ENCODE peak calls at places on chromosomes 12 and 14, in four cellular contexts. One of them, this sample, is unnamed.

GRCh38 chr12:21980544-21980943 is 39.3 kb upstream of the ABCC9 start:
- DNase-seq in body of pancreas: no peak
- DNase-seq in adrenal gland: no peak
- DNase-seq in CD8-positive, alpha-beta memory T cell: no peak
- DNase-seq in this sample: no peak

GRCh38 chr12:82627799-82628198 is 58.9 kb upstream of the TMTC2 start:
- DNase-seq in body of pancreas: no peak
- DNase-seq in adrenal gland: no peak
- DNase-seq in CD8-positive, alpha-beta memory T cell: no peak
- DNase-seq in this sample: no peak

GRCh38 chr14:31206536-31207286 is 882 bp downstream of the HECTD1 start:
- DNase-seq in body of pancreas: peak; percentile 40
- DNase-seq in adrenal gland: peak; percentile 51
- DNase-seq in CD8-positive, alpha-beta memory T cell: peak; percentile 47
- DNase-seq in this sample: peak; percentile 46

GRCh38 chr12:45518516-45519235 is 210.8 kb upstream of the ARID2 start:
- DNase-seq in body of pancreas: no peak
- DNase-seq in adrenal gland: no peak
- DNase-seq in CD8-positive, alpha-beta memory T cell: peak; percentile 37
- DNase-seq in this sample: no peak

GRCh38 chr14:28609228-28609828 is 157.3 kb upstream of the FOXG1 start:
- DNase-seq in body of pancreas: peak; percentile 41
- DNase-seq in adrenal gland: peak; percentile 62
- DNase-seq in CD8-positive, alpha-beta memory T cell: no peak
- DNase-seq in this sample: peak; percentile 1

GRCh38 chr14:20989787-20990600 is at the start of gene METTL17:
- DNase-seq in body of pancreas: peak; percentile 96
- DNase-seq in adrenal gland: peak; percentile 96
- DNase-seq in CD8-positive, alpha-beta memory T cell: peak; percentile 80
- DNase-seq in this sample: peak; percentile 94

GRCh38 chr14:104138098-104138890 is at the start of gene KIF26A:
- DNase-seq in body of pancreas: no peak
- DNase-seq in adrenal gland: no peak
- DNase-seq in CD8-positive, alpha-beta memory T cell: no peak
- DNase-seq in this sample: no peak

GRCh38 chr12:102955926-102956737 is 1.3 kb upstream of the ASCL1 start:
- DNase-seq in body of pancreas: no peak
- DNase-seq in adrenal gland: no peak
- DNase-seq in CD8-positive, alpha-beta memory T cell: no peak
- DNase-seq in this sample: peak; percentile 24

GRCh38 chr12:95996034-95996658 is at the start of gene HAL:
- DNase-seq in body of pancreas: peak; percentile 68
- DNase-seq in adrenal gland: no peak
- DNase-seq in CD8-positive, alpha-beta memory T cell: no peak
- DNase-seq in this sample: no peak

GRCh38 chr14:23916038-23916437 is 37.5 kb upstream of the DHRS4 start:
- DNase-seq in body of pancreas: no peak
- DNase-seq in adrenal gland: no peak
- DNase-seq in CD8-positive, alpha-beta memory T cell: no peak
- DNase-seq in this sample: no peak

GRCh38 chr14:106277503-106277902 is 751.1 kb downstream of the TMEM121 start:
- DNase-seq in body of pancreas: no peak
- DNase-seq in adrenal gland: no peak
- DNase-seq in CD8-positive, alpha-beta memory T cell: peak; percentile 12
- DNase-seq in this sample: no peak

GRCh38 chr12:34607520-34608195 is 585.4 kb downstream of the ALG10 start:
- DNase-seq in body of pancreas: no peak
- DNase-seq in adrenal gland: no peak
- DNase-seq in CD8-positive, alpha-beta memory T cell: no peak
- DNase-seq in this sample: no peak

GRCh38 chr12:107223816-107224215 is 130.5 kb upstream of the CRY1 start:
- DNase-seq in body of pancreas: no peak
- DNase-seq in adrenal gland: no peak
- DNase-seq in CD8-positive, alpha-beta memory T cell: no peak
- DNase-seq in this sample: no peak

GRCh38 chr14:105208738-105209075 is 27.6 kb upstream of the NUDT14 start:
- DNase-seq in body of pancreas: no peak
- DNase-seq in adrenal gland: no peak
- DNase-seq in CD8-positive, alpha-beta memory T cell: no peak
- DNase-seq in this sample: no peak

GRCh38 chr14:23301969-23302289 is 730 bp downstream of the PPP1R3E start:
- DNase-seq in body of pancreas: no peak
- DNase-seq in adrenal gland: no peak
- DNase-seq in CD8-positive, alpha-beta memory T cell: no peak
- DNase-seq in this sample: no peak

GRCh38 chr14:59582161-59582560 is 5.5 kb upstream of the CCDC175 start:
- DNase-seq in body of pancreas: no peak
- DNase-seq in adrenal gland: no peak
- DNase-seq in CD8-positive, alpha-beta memory T cell: no peak
- DNase-seq in this sample: no peak

GRCh38 chr12:52837781-52838736 is 3.9 kb upstream of the KRT79 start:
- DNase-seq in body of pancreas: no peak
- DNase-seq in adrenal gland: no peak
- DNase-seq in CD8-positive, alpha-beta memory T cell: no peak
- DNase-seq in this sample: no peak

GRCh38 chr12:46153267-46153872 is 115.5 kb downstream of the SLC38A1 start:
- DNase-seq in body of pancreas: no peak
- DNase-seq in adrenal gland: no peak
- DNase-seq in CD8-positive, alpha-beta memory T cell: no peak
- DNase-seq in this sample: no peak

GRCh38 chr12:53463802-53464375 is 12.0 kb downstream of the PCBP2 start:
- DNase-seq in body of pancreas: no peak
- DNase-seq in adrenal gland: no peak
- DNase-seq in CD8-positive, alpha-beta memory T cell: no peak
- DNase-seq in this sample: no peak

GRCh38 chr12:104263026-104263425 is 40.5 kb upstream of the EID3 start:
- DNase-seq in body of pancreas: no peak
- DNase-seq in adrenal gland: no peak
- DNase-seq in CD8-positive, alpha-beta memory T cell: no peak
- DNase-seq in this sample: no peak
- H3K27ac ChIP-seq in body of pancreas: no peak overlapping the region
- H3K27ac ChIP-seq in adrenal gland: no peak overlapping the region
- H3K27ac ChIP-seq in CD8-positive, alpha-beta memory T cell: no peak overlapping the region
- H3K27ac ChIP-seq in this sample: no peak overlapping the region

DNA sequence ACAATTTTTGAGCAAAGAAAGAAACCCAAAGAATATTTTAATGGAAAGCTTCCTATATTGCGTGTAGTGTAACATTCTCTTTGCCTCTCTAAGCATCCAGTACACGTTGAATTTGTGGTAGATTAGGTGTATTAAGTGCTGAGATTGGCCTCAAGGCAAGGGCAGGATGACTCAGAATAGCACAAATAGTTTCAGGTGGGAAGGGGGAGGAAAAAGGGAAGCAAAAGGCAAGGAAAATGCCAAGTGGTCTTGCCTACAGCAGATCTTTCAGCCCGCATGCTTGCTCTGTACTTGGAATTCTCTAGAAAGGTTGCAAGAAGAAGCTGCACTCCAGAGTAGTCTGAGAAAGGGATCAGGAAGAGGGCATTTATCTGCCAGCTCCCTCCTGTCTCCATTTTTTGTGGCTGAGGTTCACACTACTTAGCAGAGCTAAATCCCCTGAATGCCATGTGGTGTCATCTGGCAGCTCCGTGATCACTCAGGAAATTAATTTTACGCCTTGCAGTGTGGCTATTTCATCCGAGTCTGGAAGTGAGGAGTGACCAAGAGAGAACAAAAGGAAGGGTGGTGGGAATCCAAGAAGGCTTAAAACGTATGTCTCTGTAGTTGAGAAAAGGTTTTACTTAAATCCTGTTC is 28.5 kb downstream of the CDKN1B start:
- DNase-seq in body of pancreas: no peak
- DNase-seq in adrenal gland: no peak
- DNase-seq in CD8-positive, alpha-beta memory T cell: no peak
- DNase-seq in this sample: no peak
- H3K27ac ChIP-seq in body of pancreas: no peak overlapping the region
- H3K27ac ChIP-seq in adrenal gland: no peak overlapping the region
- H3K27ac ChIP-seq in CD8-positive, alpha-beta memory T cell: no peak overlapping the region
- H3K27ac ChIP-seq in this sample: no peak overlapping the region

GRCh38 chr14:32825058-32825457 is 113.6 kb upstream of the NPAS3 start:
- DNase-seq in body of pancreas: no peak
- DNase-seq in adrenal gland: no peak
- DNase-seq in CD8-positive, alpha-beta memory T cell: no peak
- DNase-seq in this sample: no peak
- H3K27ac ChIP-seq in body of pancreas: no peak overlapping the region
- H3K27ac ChIP-seq in adrenal gland: no peak overlapping the region
- H3K27ac ChIP-seq in CD8-positive, alpha-beta memory T cell: no peak overlapping the region
- H3K27ac ChIP-seq in this sample: no peak overlapping the region

DNA sequence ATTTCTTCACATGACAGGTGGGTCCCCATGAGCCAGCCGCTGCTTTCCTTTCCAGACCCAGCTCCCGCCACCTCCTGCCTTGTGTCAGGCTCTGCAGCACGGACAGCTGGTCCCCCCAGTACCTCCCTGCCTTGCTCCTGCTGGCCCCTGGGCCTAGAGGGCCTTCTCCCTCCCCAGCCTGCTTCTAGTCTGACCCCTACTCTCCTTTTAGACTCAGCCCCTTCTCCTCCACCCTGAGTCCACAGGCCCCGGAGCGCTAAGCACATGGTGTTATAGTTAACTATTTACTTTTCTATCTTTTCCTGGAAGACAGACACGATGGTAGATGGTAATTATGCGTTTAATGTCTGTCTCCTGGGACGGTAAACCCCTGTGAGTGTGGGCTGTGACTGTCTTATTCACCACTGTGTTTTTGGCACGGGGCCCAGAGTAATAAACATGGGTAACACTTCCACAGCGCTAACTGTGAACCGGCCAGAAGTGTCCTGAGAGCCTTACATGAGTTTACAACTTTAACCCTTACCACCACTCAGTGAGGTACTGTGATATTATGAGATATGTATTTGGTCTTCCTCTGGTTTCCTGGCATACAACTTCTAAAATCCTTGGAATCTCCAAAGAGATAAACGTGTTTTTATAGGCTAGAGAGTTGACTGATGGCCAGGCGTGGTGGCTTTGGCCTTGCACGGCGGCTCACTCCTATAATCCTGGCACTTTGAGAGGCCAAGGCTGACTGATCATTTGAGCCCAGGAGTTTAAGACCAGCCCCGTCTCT is 41.2 kb downstream of the DGLUCY start:
- DNase-seq in body of pancreas: peak; percentile 67
- DNase-seq in adrenal gland: peak; percentile 65
- DNase-seq in CD8-positive, alpha-beta memory T cell: no peak
- DNase-seq in this sample: peak; percentile 77
- H3K27ac ChIP-seq in body of pancreas: no peak overlapping the region
- H3K27ac ChIP-seq in adrenal gland: no peak overlapping the region
- H3K27ac ChIP-seq in CD8-positive, alpha-beta memory T cell: no peak overlapping the region
- H3K27ac ChIP-seq in this sample: peak overlapping the region; percentile 66

DNA sequence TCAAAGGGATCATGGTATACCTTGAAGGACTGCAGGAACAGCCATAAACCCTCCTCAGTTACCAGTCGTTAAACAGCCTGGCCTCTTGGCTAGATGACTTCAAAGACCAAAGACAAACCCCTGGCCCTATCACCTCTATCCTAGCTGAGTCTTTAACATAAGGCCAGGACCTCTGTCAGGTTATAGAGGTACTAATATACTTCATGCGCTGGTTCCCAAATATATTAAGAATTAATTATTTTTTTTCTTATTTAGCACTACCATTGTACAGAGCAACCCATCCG is 459.8 kb downstream of the RAD51B start:
- DNase-seq in body of pancreas: no peak
- DNase-seq in adrenal gland: no peak
- DNase-seq in CD8-positive, alpha-beta memory T cell: no peak
- DNase-seq in this sample: no peak
- H3K27ac ChIP-seq in body of pancreas: peak overlapping the region; percentile 17
- H3K27ac ChIP-seq in adrenal gland: no peak overlapping the region
- H3K27ac ChIP-seq in CD8-positive, alpha-beta memory T cell: no peak overlapping the region
- H3K27ac ChIP-seq in this sample: no peak overlapping the region

DNA sequence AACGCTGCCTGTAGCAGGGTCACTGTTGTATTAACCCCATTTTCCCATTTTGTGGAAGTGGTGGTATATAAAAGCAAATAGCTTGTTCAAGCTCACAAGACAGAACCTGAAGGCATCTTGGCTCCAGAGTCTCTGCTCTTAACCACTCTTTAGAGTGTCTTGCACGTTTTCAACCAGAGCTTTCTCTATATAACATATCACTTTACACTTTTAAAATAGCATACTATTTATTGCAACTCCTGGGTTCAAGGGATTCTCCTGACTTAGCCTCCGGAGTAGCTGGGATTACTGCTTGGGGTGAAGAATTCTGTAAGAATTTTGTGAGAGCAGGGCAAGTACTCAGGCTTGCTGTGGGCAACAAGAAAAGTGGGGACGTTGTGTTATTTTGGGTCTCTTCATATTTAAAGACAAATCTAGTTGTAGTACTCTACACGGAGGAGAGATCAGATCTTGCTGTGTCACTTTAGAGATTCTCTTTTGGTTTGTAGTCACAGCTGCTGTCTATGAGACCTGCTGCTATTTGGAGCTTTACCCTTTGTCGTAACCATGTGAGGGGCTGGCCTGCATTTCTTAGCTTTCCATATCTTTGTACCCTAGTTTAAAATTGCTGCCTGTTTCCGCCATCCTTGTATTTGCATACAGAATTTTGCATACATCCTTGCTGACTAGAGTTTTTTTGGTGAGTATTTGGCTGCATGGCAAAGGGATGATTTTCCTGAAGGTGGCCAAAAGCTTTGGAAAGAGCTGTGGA is 40.7 kb downstream of the WDR20 start:
- DNase-seq in body of pancreas: no peak
- DNase-seq in adrenal gland: no peak
- DNase-seq in CD8-positive, alpha-beta memory T cell: no peak
- DNase-seq in this sample: no peak
- H3K27ac ChIP-seq in body of pancreas: no peak overlapping the region
- H3K27ac ChIP-seq in adrenal gland: no peak overlapping the region
- H3K27ac ChIP-seq in CD8-positive, alpha-beta memory T cell: no peak overlapping the region
- H3K27ac ChIP-seq in this sample: no peak overlapping the region

This sample was measured in thyroid gland.